ENCODE peak calls at places on chromosomes 11 and 22, in four cellular contexts. Z is left ventricle myocardium inferior, R is heart left ventricle, T is NCI-H1105 treated with DMSO at 0.1 percent for 48 hours. O is an unnamed sample.

GRCh38 chr11:119723243-119723951 is 5.6 kb downstream of the NECTIN1 start:
- DNase-seq in Z (no peak), R (no peak), T (no peak), O (peak; percentile 54)

GRCh38 chr22:39290724-39291161 is 28.7 kb downstream of the RPL3 start:
- DNase-seq in Z (peak; percentile 86), R (peak; percentile 89), T (no peak), O (peak; percentile 80)

GRCh38 chr11:119810478-119811232 is 81.7 kb upstream of the NECTIN1 start:
- DNase-seq in Z (no peak), R (no peak), T (no peak), O (no peak)

GRCh38 chr11:78195917-78196545 is 7.3 kb downstream of the USP35 start:
- DNase-seq in Z (no peak), R (no peak), T (no peak), O (no peak)

GRCh38 chr22:33575041-33575440 is 345.2 kb downstream of the LARGE1 start:
- DNase-seq in Z (no peak), R (no peak), T (no peak), O (no peak)

GRCh38 chr22:37931893-37932389 is 21.5 kb downstream of the C22orf23 start:
- DNase-seq in Z (no peak), R (peak; percentile 55), T (no peak), O (no peak)

GRCh38 chr22:32202539-32203180 is 2.2 kb downstream of the RFPL2 start:
- DNase-seq in Z (peak; percentile 26), R (no peak), T (peak; percentile 53), O (peak; percentile 79)

GRCh38 chr11:1405186-1406020 is 15.7 kb downstream of the BRSK2 start:
- DNase-seq in Z (no peak), R (no peak), T (no peak), O (no peak)

GRCh38 chr11:88355887-88356286 is 18.4 kb upstream of the CTSC start:
- DNase-seq in Z (no peak), R (no peak), T (no peak), O (no peak)

GRCh38 chr22:32208681-32209080 is 3.8 kb upstream of the RFPL2 start:
- DNase-seq in Z (no peak), R (no peak), T (no peak), O (no peak)

GRCh38 chr11:15764948-15765347 is 591.4 kb downstream of the SOX6 start:
- DNase-seq in Z (no peak), R (no peak), T (no peak), O (no peak)

GRCh38 chr11:27700351-27701261 is at the start of gene BDNF:
- DNase-seq in Z (no peak), R (no peak), T (peak; percentile 52), O (peak; percentile 81)

GRCh38 chr11:42841563-42841962 is 470.2 kb upstream of the API5 start:
- DNase-seq in Z (no peak), R (no peak), T (no peak), O (no peak)

GRCh38 chr11:304915-305833 is 2.4 kb upstream of the IFITM2 start:
- DNase-seq in Z (peak; percentile 68), R (no peak), T (peak; percentile 38), O (peak; percentile 93)

GRCh38 chr11:102118937-102119336 is 8.7 kb downstream of the YAP1 start:
- DNase-seq in Z (no peak), R (no peak), T (no peak), O (peak; percentile 20)

GRCh38 chr11:111829185-111829968 is 42.0 kb downstream of the ALG9 start:
- DNase-seq in Z (no peak), R (no peak), T (no peak), O (no peak)

GRCh38 chr11:64239662-64240466 is 1.0 kb upstream of the FKBP2 start:
- DNase-seq in Z (no peak), R (no peak), T (no peak), O (no peak)

GRCh38 chr11:126991596-126991995 is 9.0 kb downstream of the KIRREL3 start:
- DNase-seq in Z (no peak), R (no peak), T (no peak), O (no peak)

GRCh38 chr22:25368271-25368670 is 148.8 kb downstream of the CRYBB2 start:
- DNase-seq in Z (no peak), R (no peak), T (no peak), O (no peak)

GRCh38 chr22:17974087-17974486 is 50.3 kb downstream of the MICAL3 start:
- DNase-seq in Z (no peak), R (no peak), T (no peak), O (no peak)

GRCh38 chr11:19200410-19201201 is 1.2 kb downstream of the CSRP3 start:
- DNase-seq in Z (no peak), R (no peak), T (no peak), O (no peak)

GRCh38 chr22:50299724-50300619 is 7.5 kb downstream of the PLXNB2 start:
- DNase-seq in Z (peak; percentile 49), R (no peak), T (no peak), O (peak; percentile 98)

GRCh38 chr11:92693146-92693545 is 276.3 kb upstream of the MTNR1B start:
- DNase-seq in Z (no peak), R (no peak), T (peak; percentile 25), O (no peak)

GRCh38 chr11:512895-513595 is 6.0 kb upstream of the RNH1 start:
- DNase-seq in Z (no peak), R (no peak), T (no peak), O (no peak)

GRCh38 chr22:50672471-50673230 is at the start of gene SHANK3:
- DNase-seq in Z (peak; percentile 81), R (peak; percentile 86), T (no peak), O (peak; percentile 81)

GRCh38 chr11:65629579-65629978 is 8.3 kb upstream of the SIPA1 start:
- DNase-seq in Z (no peak), R (no peak), T (no peak), O (no peak)

GRCh38 chr11:65224939-65225283 is 36.9 kb upstream of the POLA2 start:
- DNase-seq in Z (peak; percentile 28), R (no peak), T (no peak), O (no peak)

GRCh38 chr11:60950933-60951610 is 904 bp downstream of the SLC15A3 start:
- DNase-seq in Z (peak; percentile 48), R (no peak), T (no peak), O (peak; percentile 81)

GRCh38 chr22:46758867-46759290 is 3.6 kb upstream of the TBC1D22A start:
- DNase-seq in Z (no peak), R (peak; percentile 63), T (no peak), O (peak; percentile 80)

GRCh38 chr11:17280494-17281127 is 4.1 kb downstream of the NUCB2 start:
- DNase-seq in Z (no peak), R (no peak), T (no peak), O (no peak)

GRCh38 chr11:111419641-111420327 is 40.7 kb upstream of the POU2AF1 start:
- DNase-seq in Z (no peak), R (no peak), T (no peak), O (no peak)

GRCh38 chr22:16601437-16602223 is 9.0 kb upstream of the CCT8L2 start:
- DNase-seq in Z (peak; percentile 39), R (no peak), T (no peak), O (peak; percentile 18)

GRCh38 chr11:121615506-121615905 is 162.7 kb upstream of the SORL1-AS1 start:
- DNase-seq in Z (no peak), R (no peak), T (no peak), O (no peak)

GRCh38 chr22:27686534-27686933 is 115.0 kb downstream of the MN1 start:
- DNase-seq in Z (peak; percentile 82), R (peak; percentile 85), T (no peak), O (no peak)